ENCODE peak calls at places on chromosomes 1 and 21, in seven cellular contexts. C, X, I, Z, S, K and T are unnamed samples.

GRCh38 chr1:28885472-28885877 is 28.9 kb upstream of the EPB41 start:
- DNase-seq in Z (no peak), S (peak; percentile 22), K (no peak), C (peak; percentile 9), I (no peak), X (no peak), T (no peak)

GRCh38 chr1:116878804-116879477 is 30.8 kb upstream of the PTGFRN start:
- DNase-seq in I (peak; percentile 63), K (no peak), C (peak; percentile 18), Z (no peak), S (peak; percentile 34), X (no peak), T (peak; percentile 47)

GRCh38 chr21:16910435-16911165 is 602.2 kb upstream of the CXADR start:
- DNase-seq in K (no peak), I (no peak), X (no peak), Z (no peak), C (no peak), S (no peak), T (no peak)

GRCh38 chr1:226736908-226737818 is 1.9 kb downstream of the ITPKB start:
- DNase-seq in X (no peak), K (no peak), S (peak; percentile 73), Z (peak; percentile 36), C (peak; percentile 59), I (no peak), T (peak; percentile 63)

GRCh38 chr1:165905853-165906252 is 78.4 kb downstream of the UCK2 start:
- DNase-seq in S (peak; percentile 5), C (no peak), K (no peak), I (no peak), X (no peak), Z (no peak), T (no peak)

GRCh38 chr1:211944733-211945500 is 90.4 kb downstream of the INTS7 start:
- DNase-seq in S (no peak), C (no peak), X (no peak), K (no peak), I (no peak), Z (no peak), T (no peak)

GRCh38 chr1:46171872-46172271 is 3.0 kb upstream of the TSPAN1 start:
- DNase-seq in I (no peak), K (no peak), X (no peak), C (no peak), Z (no peak), S (no peak), T (no peak)

GRCh38 chr1:53622531-53622930 is 116.4 kb downstream of the GLIS1 start:
- DNase-seq in I (no peak), K (no peak), Z (no peak), C (no peak), X (no peak), S (no peak), T (no peak)

GRCh38 chr1:85818371-85818770 is 110.1 kb upstream of the ZNHIT6 start:
- DNase-seq in C (no peak), X (no peak), I (no peak), S (no peak), K (peak; percentile 52), Z (no peak), T (no peak)

GRCh38 chr1:234989019-234989418 is 139.6 kb downstream of the TOMM20 start:
- DNase-seq in X (no peak), S (peak; percentile 88), I (no peak), K (peak; percentile 22), Z (no peak), C (peak; percentile 44), T (peak; percentile 37)

GRCh38 chr1:246189126-246189525 is 318.0 kb downstream of the SMYD3 start:
- DNase-seq in X (no peak), K (no peak), C (no peak), Z (no peak), I (no peak), S (no peak), T (no peak)

GRCh38 chr1:29824025-29824424 is 587.7 kb downstream of the PTPRU start:
- DNase-seq in I (no peak), S (no peak), X (no peak), C (no peak), Z (no peak), K (no peak), T (no peak)

GRCh38 chr21:15442743-15443142 is 287.0 kb upstream of the USP25 start:
- DNase-seq in S (no peak), X (no peak), K (no peak), Z (no peak), I (no peak), C (no peak), T (no peak)

GRCh38 chr1:241276391-241276790 is 80.6 kb downstream of the RGS7 start:
- DNase-seq in Z (no peak), X (no peak), S (no peak), I (no peak), C (no peak), K (no peak), T (no peak)

GRCh38 chr1:154755858-154756730 is 114.0 kb downstream of the KCNN3 start:
- DNase-seq in Z (no peak), C (no peak), S (peak; percentile 61), I (no peak), X (no peak), K (peak; percentile 36), T (no peak)

GRCh38 chr1:26405281-26405915 is 5.2 kb upstream of the LIN28A start:
- DNase-seq in I (no peak), K (peak; percentile 48), S (no peak), X (no peak), Z (no peak), C (no peak), T (no peak)

GRCh38 chr1:113333056-113333455 is 57.3 kb upstream of the MAGI3 start:
- DNase-seq in C (no peak), K (no peak), I (no peak), S (no peak), Z (no peak), X (no peak), T (no peak)

GRCh38 chr1:74689800-74690696 is 16.5 kb upstream of the ERICH3 start:
- DNase-seq in C (peak; percentile 57), X (no peak), Z (peak; percentile 24), I (peak; percentile 57), S (peak; percentile 55), K (peak; percentile 62), T (peak; percentile 78)

GRCh38 chr1:26734501-26735058 is 38.8 kb downstream of the ARID1A start:
- DNase-seq in C (no peak), I (no peak), X (no peak), K (no peak), Z (no peak), S (no peak), T (no peak)

GRCh38 chr21:33023574-33024277 is 2.0 kb upstream of the OLIG2 start:
- DNase-seq in S (peak; percentile 33), C (no peak), I (no peak), K (no peak), X (no peak), Z (no peak), T (no peak)

GRCh38 chr1:92425617-92426016 is 61.1 kb downstream of the GFI1 start:
- DNase-seq in K (no peak), C (no peak), X (no peak), Z (no peak), S (no peak), I (no peak), T (no peak)

GRCh38 chr1:116416854-116417513 is 43.9 kb downstream of the ATP1A1 start:
- DNase-seq in K (no peak), I (no peak), C (no peak), S (peak; percentile 17), Z (no peak), X (no peak), T (no peak)

GRCh38 chr1:103129255-103129654 is 20.9 kb upstream of the COL11A1 start:
- DNase-seq in I (no peak), K (peak; percentile 88), X (no peak), S (no peak), Z (no peak), C (no peak), T (no peak)

GRCh38 chr1:115218696-115219095 is 119.4 kb downstream of the NGF start:
- DNase-seq in C (no peak), I (no peak), X (no peak), S (no peak), K (no peak), Z (no peak), T (no peak)

GRCh38 chr1:243819438-243819839 is 30.6 kb downstream of the AKT3 start:
- DNase-seq in Z (no peak), X (no peak), S (no peak), K (no peak), I (no peak), C (no peak), T (no peak)

GRCh38 chr1:2130156-2130555 is 64.4 kb downstream of the FAAP20 start:
- DNase-seq in X (no peak), I (no peak), Z (no peak), K (no peak), S (no peak), C (no peak), T (no peak)

GRCh38 chr1:178784131-178784536 is 59.1 kb downstream of the RALGPS2 start:
- DNase-seq in I (no peak), C (no peak), K (no peak), X (no peak), S (no peak), Z (no peak), T (no peak)

GRCh38 chr1:230744382-230744781 is 2.8 kb upstream of the CAPN9 start:
- DNase-seq in K (peak; percentile 26), Z (no peak), C (no peak), X (no peak), I (no peak), S (no peak), T (no peak)